ENCODE peak calls at places on chromosomes 6 and 20, in six cellular contexts. N is GM12891, V is K562, O is GM12878, R is HepG2, Q is H1. F is an unnamed sample.

GRCh38 chr6:137213331-137213740 is 5.8 kb downstream of the IFNGR1 start:
- DNase-seq in O (no peak), Q (no peak), R (no peak), N (no peak), V (peak), F (no peak)

GRCh38 chr6:138318741-138319375 is 58.8 kb upstream of the SMIM28 start:
- DNase-seq in N (no peak), O (no peak), Q (no peak), R (no peak), V (no peak), F (no peak)

GRCh38 chr20:35192071-35192872 is 20.4 kb downstream of the PROCR start:
- DNase-seq in O (no peak), V (peak), R (no peak), N (no peak), Q (no peak), F (no peak)

GRCh38 chr20:21053002-21053762 is 53.0 kb downstream of the LINC00237 start:
- DNase-seq in V (no peak), Q (peak), R (peak), N (no peak), O (no peak), F (no peak)

GRCh38 chr6:82589509-82590206 is 226.0 kb downstream of the TPBG start:
- DNase-seq in Q (peak), V (peak), R (peak), N (no peak), O (peak), F (no peak)

GRCh38 chr20:32285621-32286334 is 8.3 kb downstream of the KIF3B start:
- DNase-seq in O (peak), Q (no peak), N (no peak), V (peak), R (no peak), F (no peak)

GRCh38 chr6:77466055-77467028 is 3.1 kb upstream of the HTR1B start:
- DNase-seq in R (peak), N (no peak), V (no peak), O (no peak), Q (peak), F (no peak)

GRCh38 chr6:155523821-155524238 is 68.2 kb upstream of the NOX3 start:
- DNase-seq in Q (no peak), N (no peak), O (no peak), R (no peak), V (no peak), F (no peak)

GRCh38 chr6:76708641-76709331 is 636.3 kb upstream of the IMPG1 start:
- DNase-seq in Q (no peak), R (no peak), V (no peak), N (no peak), O (no peak), F (no peak)

GRCh38 chr20:63540417-63541186 is 3.4 kb upstream of the PTK6 start:
- DNase-seq in N (no peak), O (no peak), Q (no peak), R (no peak), V (no peak), F (no peak)

GRCh38 chr6:107185570-107185969 is 70.3 kb upstream of the BEND3 start:
- DNase-seq in N (no peak), Q (no peak), R (peak), O (no peak), V (peak), F (no peak)

GRCh38 chr6:17740559-17741220 is 34.0 kb upstream of the NUP153 start:
- DNase-seq in R (no peak), V (no peak), N (no peak), Q (no peak), O (no peak), F (no peak)

GRCh38 chr6:75437451-75438185 is 56.0 kb downstream of the FILIP1 start:
- DNase-seq in Q (no peak), V (no peak), N (no peak), O (no peak), R (no peak), F (no peak)

GRCh38 chr6:163413054-163413344 is 1.5 kb upstream of the QKI start:
- DNase-seq in Q (no peak), N (no peak), R (no peak), V (no peak), O (no peak), F (no peak)
- TF ChIP-seq POLR2A in Q (no peak), N (no peak), R (no peak), V (no peak), O (no peak), F (no peak)

GRCh38 chr20:56637576-56637975 is 8.5 kb downstream of the TFAP2C start:
- DNase-seq in R (no peak), Q (no peak), O (no peak), V (no peak), N (no peak), F (no peak)

GRCh38 chr20:56636701-56637100 is 7.6 kb downstream of the TFAP2C start:
- DNase-seq in N (no peak), R (no peak), O (no peak), Q (no peak), V (no peak), F (no peak)

GRCh38 chr20:56634307-56634706 is 5.2 kb downstream of the TFAP2C start:
- DNase-seq in Q (no peak), O (no peak), R (no peak), V (no peak), N (no peak), F (no peak)

GRCh38 chr20:56631990-56632327 is 2.9 kb downstream of the TFAP2C start:
- DNase-seq in O (no peak), N (no peak), Q (no peak), V (no peak), R (no peak), F (no peak)

DNA sequence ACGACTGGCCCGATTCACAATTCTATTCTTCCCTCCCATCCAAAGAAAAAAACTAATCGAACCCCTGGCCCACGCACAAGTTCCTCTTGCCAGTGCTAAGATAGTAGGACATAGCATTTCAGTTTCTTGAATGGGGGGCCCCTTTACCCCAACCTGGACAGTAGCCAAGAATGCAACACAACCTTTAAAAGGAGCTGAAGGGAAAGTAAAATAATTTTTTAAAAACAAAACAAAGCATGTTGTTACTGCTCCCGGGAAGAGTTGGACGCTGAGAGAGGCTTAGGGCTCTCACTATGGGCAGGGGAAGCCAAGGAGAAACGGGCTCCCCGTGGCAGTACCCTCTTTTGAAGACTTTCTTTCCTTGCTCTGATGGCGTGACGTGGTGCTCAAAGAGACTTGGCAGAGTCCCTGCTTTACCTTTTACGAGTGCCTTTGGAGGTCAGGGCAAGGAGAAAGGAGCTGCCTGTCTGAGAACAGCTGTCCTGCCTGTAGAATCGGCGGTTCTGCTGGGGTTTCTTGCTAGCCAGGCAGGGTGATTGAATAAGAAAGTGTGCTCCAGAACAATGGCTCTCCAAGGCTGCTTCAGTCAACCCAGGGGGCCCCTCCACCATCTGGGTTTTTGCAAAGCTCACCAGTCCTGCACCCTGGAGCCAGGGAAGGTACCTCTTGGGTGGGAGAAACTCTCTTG is 5.8 kb downstream of the TFAP2C start:
- DNase-seq in R (no peak), Q (peak), O (no peak), N (no peak), V (no peak), F (no peak)
- TF ChIP-seq TAF1 in R (no peak), Q (no peak), O (no peak), N (no peak), V (no peak), F (no peak)

DNA sequence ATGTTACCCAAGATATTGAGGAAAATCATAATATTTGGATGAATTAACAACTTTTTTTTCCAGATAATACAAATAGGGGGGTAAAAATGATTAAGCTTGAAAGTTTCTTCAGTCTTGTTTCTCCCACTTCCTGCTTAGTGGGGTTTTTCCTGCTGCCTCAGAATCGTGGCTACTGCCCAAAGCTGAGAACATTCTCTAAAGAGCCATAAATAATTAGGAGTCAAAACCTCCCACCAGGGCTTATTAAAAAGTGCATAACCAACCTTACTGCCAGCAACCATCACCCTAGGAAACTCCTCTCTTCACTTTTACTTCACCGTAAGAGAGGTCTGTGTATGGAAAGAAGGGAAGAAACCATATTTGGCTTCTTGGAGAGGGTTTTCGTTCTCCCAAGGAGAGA is 9.0 kb upstream of the LCA5 start:
- DNase-seq in N (no peak), Q (no peak), V (no peak), O (no peak), R (no peak), F (no peak)
- TF ChIP-seq POLR2AphosphoS5 in N (no peak), Q (no peak), V (no peak), O (no peak), R (no peak), F (no peak)

GRCh38 chr6:170289108-170289931 is 1.6 kb downstream of the DLL1 start:
- DNase-seq in O (no peak), R (no peak), V (no peak), Q (peak), N (no peak), F (no peak)

GRCh38 chr6:170289971-170290305 is 940 bp downstream of the DLL1 start:
- DNase-seq in Q (no peak), R (no peak), N (no peak), V (no peak), O (no peak), F (no peak)

GRCh38 chr6:170292111-170292777 is 1.4 kb upstream of the DLL1 start:
- DNase-seq in O (no peak), R (no peak), Q (peak), N (no peak), V (no peak), F (no peak)

GRCh38 chr6:170291271-170292110 is 613 bp upstream of the DLL1 start:
- DNase-seq in R (no peak), O (no peak), V (no peak), Q (peak), N (no peak), F (no peak)

DNA sequence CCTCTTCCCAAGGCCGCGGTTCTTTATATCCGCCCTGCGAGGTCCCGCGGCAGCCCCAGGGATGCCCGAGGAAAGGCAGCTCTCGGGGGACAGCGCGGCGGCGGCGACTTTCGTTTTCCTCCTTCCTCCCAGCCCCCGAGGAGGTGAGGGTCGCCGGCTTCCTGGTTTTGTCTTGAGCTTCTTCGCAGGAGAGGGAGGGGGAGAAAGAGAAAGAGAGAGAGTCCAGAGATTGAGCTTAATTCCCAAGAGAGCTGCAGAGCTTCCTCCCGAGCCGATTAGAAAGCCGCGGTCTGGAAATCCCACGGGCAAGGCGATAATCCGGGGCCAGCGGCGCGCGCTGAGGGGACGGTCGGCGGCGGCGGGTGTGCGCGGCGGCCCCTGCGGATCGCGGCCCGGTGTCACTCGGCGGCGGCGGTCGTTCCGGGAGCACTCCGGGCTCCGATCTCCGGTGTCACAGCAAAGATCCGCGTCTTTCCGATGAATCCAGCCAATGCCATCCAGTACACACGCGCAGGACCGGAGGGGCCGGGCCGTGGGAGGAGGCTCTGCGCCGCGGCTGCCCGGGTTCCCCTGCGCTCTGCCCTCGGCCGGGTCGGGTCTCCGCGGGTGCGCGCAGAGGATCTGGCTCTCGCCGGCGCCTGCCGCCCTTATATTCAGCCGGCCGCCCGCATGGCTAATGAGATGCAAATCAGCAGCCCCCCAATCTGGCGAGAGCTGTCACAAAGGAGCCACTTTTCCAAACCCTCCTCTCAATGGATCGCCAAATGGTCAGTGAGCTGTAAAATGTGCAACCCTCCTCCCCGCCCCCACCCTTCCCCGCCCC is at the start of gene DLL1:
- DNase-seq in R (no peak), O (no peak), Q (peak), V (no peak), N (no peak), F (no peak)
- TF ChIP-seq POLR2A in R (no peak), O (peak), Q (peak), V (no peak), N (no peak), F (no peak)

GRCh38 chr6:109513571-109514071 is 30.6 kb upstream of the ZBTB24 start:
- DNase-seq in N (no peak), Q (no peak), O (no peak), R (no peak), V (no peak), F (no peak)
- TF ChIP-seq TAF1 in N (no peak), Q (no peak), O (no peak), R (no peak), V (no peak), F (no peak)

DNA sequence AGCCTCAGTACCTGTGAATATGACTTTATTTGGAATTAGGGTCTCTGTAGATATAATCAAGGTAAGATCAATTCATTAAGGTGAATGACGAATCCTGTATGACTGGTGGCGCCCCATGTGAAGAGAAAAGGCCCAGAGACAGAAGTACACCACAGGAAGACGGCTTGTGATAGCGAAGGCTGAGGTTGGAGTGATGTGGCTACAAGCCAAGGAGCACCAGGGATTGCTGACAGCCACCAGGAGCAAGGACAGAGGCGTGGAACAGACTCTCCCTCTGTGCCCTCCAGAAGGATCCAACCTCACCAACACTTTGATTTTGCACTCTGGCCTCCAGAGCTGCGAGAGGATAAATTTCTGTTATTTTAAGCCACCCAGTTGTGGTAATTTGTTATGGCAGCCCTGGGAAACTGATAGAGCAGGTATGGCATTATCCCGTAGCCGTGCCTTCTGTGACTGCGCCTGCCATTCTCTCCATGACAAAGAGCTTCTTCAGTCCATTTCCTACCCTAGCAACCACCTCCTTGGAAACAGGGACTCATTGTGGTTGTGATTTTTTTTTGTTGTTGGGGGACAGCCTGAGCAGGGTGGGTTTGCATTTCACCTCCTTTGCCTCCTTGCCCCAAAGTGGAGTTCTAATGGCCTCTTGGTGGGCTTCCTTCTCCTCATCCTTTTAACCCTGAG is 29.6 kb downstream of the PTK7 start:
- DNase-seq in V (peak), N (no peak), R (no peak), Q (no peak), O (no peak), F (no peak)
- TF ChIP-seq POLR2AphosphoS5 in V (no peak), N (no peak), R (no peak), Q (no peak), O (no peak), F (no peak)

GRCh38 chr6:31652925-31653724 is 664 bp upstream of the BAG6 start:
- DNase-seq in O (no peak), R (peak), V (peak), Q (no peak), N (peak), F (peak)
- TF ChIP-seq POLR2A in O (no peak), R (no peak), V (peak), Q (peak), N (peak), F (peak)

F was measured in GM12892.